ENCODE peak calls at places on chromosomes 13 and 19, in eight cellular contexts. Q is AG10803, Y is adrenal gland, F is lower leg skin, A is K562, G is AG09319, R is brain microvascular endothelial cell, J is astrocyte of the spinal cord. P is an unnamed sample.

GRCh38 chr19:2049741-2050348 is 1.2 kb downstream of the MKNK2 start:
- DNase-seq in Y (peak; percentile 91), J (peak; percentile 58), R (peak; percentile 54), G (no peak), Q (peak; percentile 66), A (peak; percentile 59), F (peak; percentile 74), P (peak; percentile 79)

GRCh38 chr19:2014731-2015610 is 543 bp downstream of the BTBD2 start:
- DNase-seq in R (no peak), Q (no peak), F (no peak), J (no peak), G (no peak), A (peak; percentile 87), Y (no peak), P (peak; percentile 43)

GRCh38 chr13:106573279-106573831 is 5.4 kb upstream of the ARGLU1 start:
- DNase-seq in G (no peak), F (peak; percentile 53), R (no peak), Q (peak; percentile 92), Y (peak; percentile 26), A (no peak), J (no peak), P (no peak)

GRCh38 chr13:76225815-76226489 is 589.8 kb downstream of the LMO7 start:
- DNase-seq in Q (peak; percentile 3), J (peak; percentile 47), Y (no peak), F (no peak), A (no peak), R (peak; percentile 86), G (no peak), P (peak; percentile 49)

GRCh38 chr13:20721454-20722357 is 18.2 kb downstream of the IL17D start:
- DNase-seq in J (peak; percentile 58), A (peak; percentile 26), G (no peak), F (no peak), Y (peak; percentile 71), R (peak; percentile 72), Q (peak; percentile 34), P (peak; percentile 78)

GRCh38 chr19:16518483-16519229 is 22.5 kb downstream of the C19orf44 start:
- DNase-seq in Y (no peak), F (no peak), A (peak; percentile 13), Q (no peak), G (no peak), R (no peak), J (no peak), P (no peak)

GRCh38 chr19:55341191-55342043 is 1.7 kb downstream of the KMT5C start:
- DNase-seq in Y (peak; percentile 70), J (peak; percentile 41), G (no peak), Q (peak; percentile 53), R (peak; percentile 19), A (peak; percentile 94), F (no peak), P (peak; percentile 83)

GRCh38 chr13:22076658-22077057 is 405.8 kb downstream of the FGF9 start:
- DNase-seq in G (no peak), F (no peak), A (no peak), Q (no peak), J (no peak), R (no peak), Y (no peak), P (no peak)

GRCh38 chr13:36193151-36193855 is 21.1 kb downstream of the SOHLH2 start:
- DNase-seq in R (peak; percentile 52), J (peak; percentile 54), A (no peak), G (no peak), Y (no peak), F (no peak), Q (peak; percentile 15), P (no peak)

GRCh38 chr13:99606322-99607089 is 105.2 kb downstream of the TM9SF2 start:
- DNase-seq in Y (peak; percentile 88), F (peak; percentile 82), G (peak; percentile 64), Q (peak; percentile 83), J (peak; percentile 82), A (peak; percentile 96), R (peak; percentile 60), P (peak; percentile 91)

GRCh38 chr13:48081739-48082138 is 13.2 kb downstream of the MED4 start:
- DNase-seq in J (no peak), F (no peak), G (no peak), Q (no peak), R (no peak), A (no peak), Y (no peak), P (no peak)

GRCh38 chr19:16470911-16471811 is 609 bp downstream of the EPS15L1 start:
- DNase-seq in G (no peak), J (peak; percentile 36), A (no peak), Q (peak; percentile 53), R (no peak), F (no peak), Y (peak; percentile 56), P (no peak)

GRCh38 chr13:50617134-50617721 is 226.3 kb downstream of the DLEU7 start:
- DNase-seq in R (peak; percentile 61), A (no peak), J (peak; percentile 83), Y (no peak), F (no peak), Q (peak; percentile 94), G (no peak), P (no peak)

GRCh38 chr13:43058836-43059235 is 35.5 kb downstream of the DNAJC15 start:
- DNase-seq in G (no peak), J (peak; percentile 79), R (peak; percentile 50), Q (no peak), A (no peak), Y (no peak), F (no peak), P (no peak)

GRCh38 chr19:5804516-5805464 is at the start of gene NRTN:
- DNase-seq in Q (no peak), G (no peak), Y (no peak), R (no peak), A (peak; percentile 85), F (no peak), J (no peak), P (no peak)

GRCh38 chr13:92187378-92187989 is 789.1 kb downstream of the GPC5 start:
- DNase-seq in Y (no peak), A (peak; percentile 14), Q (peak; percentile 26), F (peak; percentile 23), R (peak; percentile 35), G (no peak), J (peak; percentile 62), P (no peak)

GRCh38 chr13:27971236-27971645 is 2.1 kb upstream of the CDX2 start:
- DNase-seq in A (no peak), R (no peak), Y (no peak), J (no peak), Q (no peak), G (no peak), F (no peak), P (no peak)

GRCh38 chr19:20247016-20247683 is 80.1 kb downstream of the ZNF486 start:
- DNase-seq in G (no peak), Y (peak; percentile 21), Q (peak; percentile 2), J (no peak), A (no peak), F (no peak), R (no peak), P (no peak)

GRCh38 chr13:74067818-74068217 is 66.4 kb downstream of the KLF12 start:
- DNase-seq in G (no peak), Q (peak; percentile 22), Y (no peak), J (no peak), A (no peak), F (no peak), R (no peak), P (no peak)

GRCh38 chr19:37309834-37310575 is 60.9 kb upstream of the ZNF527 start:
- DNase-seq in G (no peak), F (no peak), Y (no peak), J (no peak), A (no peak), R (no peak), Q (no peak), P (no peak)
- TF ChIP-seq CTCF in G (no peak), F (no peak), Y (no peak), J (no peak), A (peak; percentile 8), R (peak; percentile 7), Q (no peak), P (no peak)

GRCh38 chr13:45587897-45588296 is 27.6 kb downstream of the ERICH6B start:
- DNase-seq in G (no peak), Y (no peak), J (no peak), Q (no peak), R (no peak), F (no peak), A (no peak), P (no peak)

GRCh38 chr13:45582533-45583076 is 32.9 kb downstream of the ERICH6B start:
- DNase-seq in A (no peak), F (no peak), R (no peak), G (no peak), Y (no peak), J (no peak), Q (no peak), P (no peak)

GRCh38 chr13:45584816-45585215 is 30.7 kb downstream of the ERICH6B start:
- DNase-seq in J (no peak), G (no peak), A (peak; percentile 11), Q (no peak), Y (no peak), F (no peak), R (no peak), P (no peak)
- TF ChIP-seq CTCF in J (peak; percentile 33), G (peak; percentile 16), A (peak; percentile 35), Q (no peak), Y (no peak), F (no peak), R (peak; percentile 59), P (no peak)

GRCh38 chr13:44693156-44693826 is 117.2 kb upstream of the TSC22D1 start:
- DNase-seq in G (no peak), A (no peak), R (no peak), J (no peak), Y (no peak), Q (no peak), F (no peak), P (peak; percentile 33)

GRCh38 chr13:44694842-44695241 is 118.7 kb upstream of the TSC22D1 start:
- DNase-seq in Q (no peak), A (no peak), G (no peak), Y (no peak), R (no peak), J (no peak), F (no peak), P (no peak)

GRCh38 chr13:44698076-44698475 is 121.9 kb upstream of the TSC22D1 start:
- DNase-seq in R (no peak), G (no peak), Q (no peak), A (no peak), Y (no peak), J (no peak), F (no peak), P (no peak)

GRCh38 chr13:44695520-44695919 is 119.4 kb upstream of the TSC22D1 start:
- DNase-seq in R (no peak), G (no peak), Y (no peak), J (no peak), Q (no peak), F (no peak), A (no peak), P (no peak)

DNA sequence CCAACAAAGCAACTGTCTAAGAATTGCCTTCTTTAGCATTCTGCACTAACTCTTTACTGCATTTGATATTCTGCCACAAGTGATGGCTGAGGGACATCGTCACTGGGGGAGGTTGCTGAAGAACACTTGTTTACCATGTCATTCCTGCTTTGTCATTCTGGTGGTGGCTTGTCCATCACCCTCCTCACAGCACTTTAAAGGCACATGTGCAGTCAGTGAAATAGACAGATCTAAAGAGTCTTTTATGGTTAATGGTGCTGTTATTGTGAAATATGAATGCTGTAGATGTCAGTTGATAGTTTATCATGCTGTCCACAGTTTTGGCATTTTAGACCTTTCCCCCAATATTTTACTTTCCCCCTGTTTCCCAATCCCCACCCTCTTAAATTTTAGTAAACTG is 120.9 kb upstream of the TSC22D1 start:
- DNase-seq in Q (peak; percentile 60), F (no peak), R (no peak), G (no peak), Y (no peak), J (no peak), A (peak; percentile 7), P (no peak)
- TF ChIP-seq CTCF in Q (no peak), F (no peak), R (no peak), G (no peak), Y (no peak), J (no peak), A (no peak), P (no peak)

GRCh38 chr13:37869756-37870488 is at the start of gene TRPC4:
- DNase-seq in Y (no peak), F (no peak), Q (peak; percentile 80), R (peak; percentile 79), G (peak; percentile 20), J (peak; percentile 74), A (peak; percentile 12), P (peak; percentile 62)
- TF ChIP-seq CTCF in Y (no peak), F (no peak), Q (peak; percentile 73), R (peak; percentile 82), G (peak; percentile 48), J (peak; percentile 74), A (peak; percentile 61), P (peak; percentile 40)